ENCODE peak calls at places on chromosomes 16 and 17, in nine cellular contexts. V, A, F, J, C, G, M, E and B are unnamed samples.

GRCh38 chr17:77540975-77541374 is 400.2 kb downstream of the SEC14L1 start:
- DNase-seq in A (no peak), C (no peak), M (no peak), J (no peak), V (no peak), G (no peak), F (no peak), E (no peak), B (no peak)

GRCh38 chr17:28540231-28540630 is 12.2 kb downstream of the UNC119 start:
- DNase-seq in V (no peak), F (no peak), J (no peak), C (no peak), E (no peak), G (no peak), M (no peak), A (no peak), B (no peak)

GRCh38 chr17:32909787-32910369 is 18.1 kb upstream of the TMEM98 start:
- DNase-seq in V (peak; percentile 88), G (peak; percentile 58), A (peak; percentile 46), E (peak; percentile 73), J (no peak), M (peak; percentile 91), F (peak; percentile 90), C (no peak), B (peak; percentile 86)

GRCh38 chr17:78921437-78921971 is 3.7 kb downstream of the TIMP2 start:
- DNase-seq in J (no peak), G (no peak), V (no peak), M (peak; percentile 49), C (no peak), E (no peak), A (no peak), F (no peak), B (no peak)

GRCh38 chr17:77836557-77837041 is 121.9 kb upstream of the TNRC6C start:
- DNase-seq in F (no peak), E (no peak), J (no peak), C (no peak), G (no peak), A (peak; percentile 48), M (peak; percentile 36), V (peak; percentile 83), B (no peak)

GRCh38 chr17:73005360-73005759 is 87.1 kb downstream of the SLC39A11 start:
- DNase-seq in F (no peak), J (no peak), A (no peak), E (no peak), M (no peak), C (no peak), G (no peak), V (no peak), B (no peak)

GRCh38 chr17:8997994-8998628 is 23.2 kb upstream of the NTN1 start:
- DNase-seq in A (peak; percentile 76), E (peak; percentile 77), C (peak; percentile 93), M (peak; percentile 34), J (no peak), V (peak; percentile 51), F (peak; percentile 70), G (peak; percentile 70), B (peak; percentile 87)

GRCh38 chr17:44905006-44906000 is 6.1 kb upstream of the EFTUD2 start:
- DNase-seq in M (peak; percentile 31), E (no peak), A (no peak), C (no peak), F (no peak), J (no peak), V (peak; percentile 28), G (no peak), B (no peak)

GRCh38 chr16:62602790-62603189 is 566.6 kb upstream of the CDH8 start:
- DNase-seq in G (no peak), J (no peak), C (no peak), E (no peak), A (no peak), F (no peak), V (no peak), M (no peak), B (no peak)

GRCh38 chr16:72241930-72242329 is 70.0 kb upstream of the PMFBP1 start:
- DNase-seq in A (no peak), J (no peak), C (no peak), V (peak; percentile 72), E (peak; percentile 51), M (peak; percentile 54), G (peak; percentile 22), F (no peak), B (peak; percentile 49)

GRCh38 chr17:20208717-20209116 is 199.6 kb downstream of the SPECC1 start:
- DNase-seq in C (no peak), J (no peak), G (no peak), M (no peak), E (no peak), F (no peak), A (no peak), V (no peak), B (no peak)

GRCh38 chr16:48531011-48531962 is 78.7 kb downstream of the N4BP1 start:
- DNase-seq in A (no peak), E (no peak), M (peak; percentile 80), V (peak; percentile 73), J (peak; percentile 87), G (no peak), C (no peak), F (no peak), B (no peak)

DNA sequence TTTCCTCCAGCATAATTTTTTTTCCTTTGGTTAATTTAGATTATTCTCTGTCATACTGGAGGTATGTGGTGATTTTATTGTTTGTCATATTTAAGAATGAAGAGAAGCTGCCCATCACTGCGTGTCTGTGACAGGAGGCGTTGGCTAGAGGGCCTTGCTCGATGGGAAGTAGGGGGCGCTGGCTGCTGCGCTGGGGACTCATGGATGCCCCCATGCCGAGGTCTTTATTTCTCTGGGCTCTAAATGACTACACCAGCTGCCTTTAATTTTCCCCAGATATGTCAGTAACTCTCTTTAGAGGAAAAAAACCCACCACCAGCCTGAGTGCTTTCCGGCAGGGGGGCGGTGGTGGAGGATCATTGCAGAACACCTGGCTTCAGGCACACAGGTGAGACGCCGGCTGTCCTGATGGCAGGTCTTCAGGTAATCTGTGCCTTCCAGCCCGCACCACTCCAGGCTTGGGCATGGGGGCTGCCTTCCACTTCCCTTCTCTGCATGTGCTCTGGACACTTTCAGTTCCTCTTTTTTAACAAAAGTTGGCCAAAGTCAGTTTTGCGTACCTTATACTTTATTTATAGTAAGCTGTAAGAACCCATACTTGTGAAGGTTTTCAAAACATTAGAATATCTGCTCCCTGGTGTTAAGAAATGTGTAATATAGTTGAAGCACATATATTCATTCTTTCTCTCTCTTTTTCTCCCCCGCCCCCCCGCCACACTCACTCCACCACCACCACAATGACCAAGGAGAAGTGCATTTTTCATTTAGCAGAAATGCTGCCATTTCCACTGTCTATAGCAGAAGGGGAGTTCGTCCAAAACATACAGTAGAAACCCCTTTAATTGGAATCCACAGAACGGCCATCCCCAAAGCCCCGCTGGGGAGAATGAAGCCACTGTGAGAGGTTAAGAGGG is 192.7 kb downstream of the RPTOR start:
- DNase-seq in J (no peak), V (no peak), G (no peak), E (no peak), A (no peak), M (no peak), C (peak; percentile 88), F (no peak), B (peak; percentile 84)
- H3K4me3 ChIP-seq in J (no peak overlapping the region), V (no peak overlapping the region), G (no peak overlapping the region), E (no peak overlapping the region), A (no peak overlapping the region), M (no peak overlapping the region), C (no peak overlapping the region), F (no peak overlapping the region), B (no peak overlapping the region)

GRCh38 chr17:42675348-42675983 is 1.3 kb downstream of the PLEKHH3 start:
- DNase-seq in M (no peak), V (no peak), J (peak; percentile 72), E (no peak), F (peak; percentile 77), A (no peak), G (no peak), C (no peak), B (peak; percentile 31)

GRCh38 chr17:42677012-42677857 is 441 bp upstream of the PLEKHH3 start:
- DNase-seq in A (peak; percentile 98), V (peak; percentile 99), M (peak; percentile 99), F (peak; percentile 100), G (peak; percentile 98), E (peak; percentile 96), C (peak; percentile 99), J (peak; percentile 100), B (peak; percentile 100)

GRCh38 chr17:42675984-42676423 is 790 bp downstream of the PLEKHH3 start:
- DNase-seq in E (peak; percentile 26), M (peak; percentile 45), J (peak; percentile 88), V (peak; percentile 31), F (peak; percentile 82), A (no peak), G (peak; percentile 58), C (peak; percentile 87), B (peak; percentile 32)

GRCh38 chr17:42677921-42678781 is 1.4 kb upstream of the PLEKHH3 start:
- DNase-seq in E (peak; percentile 83), G (peak; percentile 86), J (peak; percentile 96), C (peak; percentile 94), F (peak; percentile 85), V (peak; percentile 86), A (peak; percentile 59), M (peak; percentile 89), B (peak; percentile 97)

GRCh38 chr17:42676424-42677011 is at the start of gene PLEKHH3:
- DNase-seq in C (peak; percentile 85), M (no peak), F (no peak), E (peak; percentile 43), J (no peak), A (no peak), V (no peak), G (no peak), B (peak; percentile 43)
- TF ChIP-seq CTCF in C (peak; percentile 6), M (peak; percentile 25), F (no peak), E (no peak), J (peak; percentile 10), A (no peak), V (no peak), G (peak; percentile 15), B (no peak)

GRCh38 chr17:55742272-55743102 is 8.4 kb upstream of the PCTP start:
- DNase-seq in F (no peak), M (no peak), J (no peak), G (no peak), E (no peak), V (no peak), A (no peak), C (no peak), B (peak; percentile 56)
- H3K4me3 ChIP-seq in F (no peak overlapping the region), M (no peak overlapping the region), J (no peak overlapping the region), G (peak overlapping the region; percentile 30), E (no peak overlapping the region), V (no peak overlapping the region), A (no peak overlapping the region), C (no peak overlapping the region), B (no peak overlapping the region)

GRCh38 chr17:42818379-42818778 is 5.7 kb downstream of the BECN1 start:
- DNase-seq in A (no peak), F (no peak), V (peak; percentile 80), J (no peak), G (no peak), E (no peak), C (no peak), M (peak; percentile 36), B (no peak)

GRCh38 chr17:42814633-42815399 is 9.3 kb downstream of the BECN1 start:
- DNase-seq in G (no peak), C (no peak), A (no peak), M (peak; percentile 95), J (no peak), E (peak; percentile 84), F (no peak), V (peak; percentile 97), B (no peak)

GRCh38 chr17:42821176-42821575 is 2.9 kb downstream of the BECN1 start:
- DNase-seq in V (no peak), F (no peak), A (no peak), M (no peak), J (no peak), G (no peak), E (no peak), C (no peak), B (no peak)

GRCh38 chr17:42817866-42818265 is 6.2 kb downstream of the BECN1 start:
- DNase-seq in A (no peak), F (no peak), C (no peak), V (peak; percentile 70), M (peak; percentile 55), E (no peak), J (no peak), G (no peak), B (no peak)

GRCh38 chr17:42819939-42820535 is 4.0 kb downstream of the BECN1 start:
- DNase-seq in V (peak; percentile 63), C (peak; percentile 83), G (peak; percentile 40), A (peak; percentile 72), J (no peak), F (peak; percentile 71), M (peak; percentile 38), E (peak; percentile 65), B (peak; percentile 82)
- TF ChIP-seq CTCF in V (peak; percentile 82), C (peak; percentile 75), G (peak; percentile 83), A (peak; percentile 73), J (peak; percentile 38), F (peak; percentile 45), M (peak; percentile 64), E (peak; percentile 66), B (peak; percentile 74)